ENCODE peak calls at places on chromosomes 11 and 22, in four cellular contexts. U is right lobe of liver, Y is body of pancreas, V is suprapubic skin. A is an unnamed sample.

GRCh38 chr22:44615146-44615545 is 86.9 kb upstream of the PRR5 start:
- DNase-seq in U (no peak), Y (no peak), V (no peak), A (no peak)

GRCh38 chr11:115287266-115287665 is 216.9 kb downstream of the CADM1 start:
- DNase-seq in U (no peak), Y (no peak), V (no peak), A (no peak)

GRCh38 chr11:44305643-44306468 is 4.1 kb downstream of the ALX4 start:
- DNase-seq in U (peak; percentile 54), Y (peak; percentile 29), V (no peak), A (no peak)

GRCh38 chr11:17972987-17973386 is 39.9 kb downstream of the SERGEF start:
- DNase-seq in U (no peak), Y (no peak), V (no peak), A (peak; percentile 28)

GRCh38 chr11:11672764-11673163 is 51.0 kb upstream of the GALNT18 start:
- DNase-seq in U (no peak), Y (no peak), V (no peak), A (no peak)

GRCh38 chr11:69499946-69500284 is 18.5 kb downstream of the LINC01488 start:
- DNase-seq in U (no peak), Y (no peak), V (no peak), A (no peak)

GRCh38 chr11:72953631-72954030 is 139.4 kb downstream of the ATG16L2 start:
- DNase-seq in U (no peak), Y (no peak), V (no peak), A (no peak)

GRCh38 chr22:38831166-38831945 is 12.5 kb downstream of the NPTXR start:
- DNase-seq in U (no peak), Y (no peak), V (no peak), A (no peak)

GRCh38 chr11:69638941-69639681 is 1.8 kb upstream of the CCND1 start:
- DNase-seq in U (peak; percentile 93), Y (peak; percentile 79), V (peak; percentile 94), A (peak; percentile 63)

GRCh38 chr11:91248199-91248807 is 976.3 kb upstream of the FAT3 start:
- DNase-seq in U (no peak), Y (peak; percentile 15), V (no peak), A (no peak)

GRCh38 chr11:64898541-64898940 is 18.5 kb downstream of the ATG2A start:
- DNase-seq in U (peak; percentile 24), Y (no peak), V (no peak), A (no peak)

GRCh38 chr11:87239001-87239400 is 201.3 kb downstream of the TMEM135 start:
- DNase-seq in U (no peak), Y (no peak), V (no peak), A (no peak)

GRCh38 chr22:40036126-40036525 is 41.4 kb downstream of the FAM83F start:
- DNase-seq in U (no peak), Y (no peak), V (peak; percentile 38), A (no peak)

GRCh38 chr22:23478175-23478574 is 101.9 kb downstream of the IGLL1 start:
- DNase-seq in U (no peak), Y (no peak), V (no peak), A (no peak)

GRCh38 chr11:71112454-71112853 is 139.9 kb downstream of the SHANK2 start:
- DNase-seq in U (no peak), Y (no peak), V (no peak), A (no peak)

GRCh38 chr11:44269369-44270351 is 40.3 kb downstream of the ALX4 start:
- DNase-seq in U (no peak), Y (no peak), V (peak; percentile 40), A (no peak)

GRCh38 chr11:17171916-17172315 is 35.9 kb downstream of the PIK3C2A start:
- DNase-seq in U (no peak), Y (no peak), V (no peak), A (no peak)

GRCh38 chr11:119741369-119742262 is 12.6 kb upstream of the NECTIN1 start:
- DNase-seq in U (peak; percentile 73), Y (peak; percentile 33), V (no peak), A (no peak)

GRCh38 chr11:33479216-33479615 is 221.4 kb downstream of the C11orf91 start:
- DNase-seq in U (no peak), Y (no peak), V (no peak), A (no peak)

GRCh38 chr11:110092577-110093406 is at the start of gene ZC3H12C:
- DNase-seq in U (peak; percentile 87), Y (peak; percentile 88), V (peak; percentile 92), A (peak; percentile 90)

GRCh38 chr11:29310016-29310415 is 706.8 kb downstream of the KCNA4 start:
- DNase-seq in U (no peak), Y (no peak), V (no peak), A (no peak)

GRCh38 chr22:37330200-37331033 is 48.1 kb downstream of the CYTH4 start:
- DNase-seq in U (peak; percentile 76), Y (peak; percentile 44), V (no peak), A (no peak)

GRCh38 chr11:8318536-8318935 is 54.9 kb upstream of the LMO1 start:
- DNase-seq in U (no peak), Y (no peak), V (no peak), A (no peak)

GRCh38 chr11:119680899-119681370 is 48.1 kb downstream of the NECTIN1 start:
- DNase-seq in U (no peak), Y (peak; percentile 49), V (no peak), A (no peak)

GRCh38 chr11:120710354-120711187 is 199.0 kb downstream of the GRIK4 start:
- DNase-seq in U (no peak), Y (peak; percentile 16), V (peak; percentile 81), A (no peak)

GRCh38 chr22:41963453-41964105 is 5.7 kb upstream of the SEPTIN3 start:
- DNase-seq in U (no peak), Y (no peak), V (no peak), A (no peak)

GRCh38 chr11:8531982-8532381 is 62.0 kb downstream of the STK33 start:
- DNase-seq in U (no peak), Y (no peak), V (no peak), A (no peak)

GRCh38 chr11:100687630-100688395 is 725 bp downstream of the ARHGAP42 start:
- DNase-seq in U (peak; percentile 46), Y (peak; percentile 44), V (no peak), A (peak; percentile 38)

GRCh38 chr22:27801197-27801615 is 350 bp downstream of the MN1 start:
- DNase-seq in U (no peak), Y (peak; percentile 36), V (no peak), A (no peak)

GRCh38 chr22:49159711-49160110 is 668.0 kb downstream of the BRD1 start:
- DNase-seq in U (no peak), Y (no peak), V (no peak), A (no peak)

GRCh38 chr22:49160261-49161001 is 667.2 kb downstream of the BRD1 start:
- DNase-seq in U (no peak), Y (no peak), V (no peak), A (no peak)

GRCh38 chr22:49157529-49158339 is 669.9 kb downstream of the BRD1 start:
- DNase-seq in U (no peak), Y (no peak), V (peak; percentile 44), A (no peak)

GRCh38 chr22:49156662-49157285 is 670.9 kb downstream of the BRD1 start:
- DNase-seq in U (no peak), Y (peak; percentile 45), V (peak; percentile 71), A (no peak)

DNA sequence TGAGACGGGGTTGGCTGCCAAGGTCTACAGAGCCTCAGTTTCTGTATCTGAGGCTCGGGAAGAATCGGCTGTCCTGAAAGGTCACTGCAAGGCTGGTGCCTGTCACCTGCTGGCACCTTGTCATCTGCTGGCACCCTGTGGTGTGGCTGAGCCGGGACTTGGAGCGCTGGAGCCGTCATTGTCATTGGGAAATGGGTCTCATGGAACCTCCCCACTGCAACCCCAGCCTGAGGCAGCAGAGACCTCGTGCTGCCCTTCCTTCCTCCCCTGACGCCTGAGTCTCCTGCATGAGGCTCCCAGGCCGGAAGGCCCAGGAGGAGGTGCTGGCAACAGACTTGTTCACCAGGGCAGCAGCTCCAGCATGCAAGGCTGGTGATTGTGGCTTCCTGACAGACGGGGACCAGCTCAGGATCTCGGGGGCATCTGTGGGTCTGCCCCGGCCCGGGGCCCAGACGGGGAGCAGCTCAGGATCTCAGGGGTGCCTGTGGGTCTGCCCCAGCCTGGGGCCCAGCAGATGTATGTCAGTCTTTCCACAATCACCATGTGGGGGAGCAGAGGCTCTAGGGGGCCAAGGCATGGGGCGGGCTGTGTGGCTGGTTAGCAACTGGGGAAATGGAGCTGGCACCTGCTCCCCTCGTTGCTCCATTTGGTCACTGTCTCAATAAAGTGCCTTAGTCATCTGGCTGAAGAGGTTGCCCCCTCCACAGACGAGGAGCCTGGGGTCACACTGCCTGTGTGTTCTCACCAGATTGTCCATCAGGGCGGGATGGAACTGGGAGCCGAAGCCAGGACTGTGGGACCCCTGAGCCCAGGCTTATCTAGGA is 668.7 kb downstream of the BRD1 start:
- DNase-seq in U (no peak), Y (no peak), V (no peak), A (no peak)
- H3K9me3 ChIP-seq in U (no peaks in the 10 kb centered on the region), Y (no peaks in the 10 kb centered on the region), V (no peaks in the 10 kb centered on the region), A (no peaks in the 10 kb centered on the region)

DNA sequence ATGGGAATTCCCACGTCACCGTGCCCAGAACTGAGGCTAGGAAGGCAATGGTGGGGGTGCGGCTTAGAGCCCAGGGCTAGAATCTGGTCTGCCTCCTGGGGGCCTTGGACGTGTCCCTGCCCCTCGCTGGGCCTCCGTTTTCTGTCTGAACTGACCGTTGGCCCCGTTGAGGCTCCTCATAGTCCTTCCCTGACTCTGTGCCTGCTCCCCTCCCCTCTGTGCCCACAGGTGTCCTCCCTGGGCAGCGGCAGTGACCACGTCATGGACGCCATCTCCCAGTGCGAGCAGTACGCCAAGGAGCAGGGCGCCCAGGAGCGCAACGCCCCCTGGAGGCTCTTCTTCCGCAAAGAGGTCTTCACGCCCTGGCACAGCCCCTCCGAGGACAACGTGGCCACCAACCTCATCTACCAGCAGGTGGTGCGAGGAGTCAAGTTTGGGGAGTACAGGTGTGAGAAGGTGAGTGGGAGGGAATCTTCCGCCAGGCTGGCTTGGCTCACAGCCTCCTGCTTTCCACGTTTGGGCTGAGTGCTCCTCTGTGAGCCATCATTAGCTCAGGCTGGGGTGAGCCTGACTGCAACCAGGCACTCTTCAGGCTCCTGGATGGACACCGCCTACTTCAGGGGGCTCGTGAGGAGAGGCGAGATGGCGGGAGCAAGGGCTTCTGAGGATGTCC is 63.9 kb downstream of the MYO7A start:
- DNase-seq in U (no peak), Y (peak; percentile 92), V (no peak), A (no peak)
- TF ChIP-seq CTCF in U (peak; percentile 24), Y (peak; percentile 85), V (peak; percentile 23), A (no peak)

DNA sequence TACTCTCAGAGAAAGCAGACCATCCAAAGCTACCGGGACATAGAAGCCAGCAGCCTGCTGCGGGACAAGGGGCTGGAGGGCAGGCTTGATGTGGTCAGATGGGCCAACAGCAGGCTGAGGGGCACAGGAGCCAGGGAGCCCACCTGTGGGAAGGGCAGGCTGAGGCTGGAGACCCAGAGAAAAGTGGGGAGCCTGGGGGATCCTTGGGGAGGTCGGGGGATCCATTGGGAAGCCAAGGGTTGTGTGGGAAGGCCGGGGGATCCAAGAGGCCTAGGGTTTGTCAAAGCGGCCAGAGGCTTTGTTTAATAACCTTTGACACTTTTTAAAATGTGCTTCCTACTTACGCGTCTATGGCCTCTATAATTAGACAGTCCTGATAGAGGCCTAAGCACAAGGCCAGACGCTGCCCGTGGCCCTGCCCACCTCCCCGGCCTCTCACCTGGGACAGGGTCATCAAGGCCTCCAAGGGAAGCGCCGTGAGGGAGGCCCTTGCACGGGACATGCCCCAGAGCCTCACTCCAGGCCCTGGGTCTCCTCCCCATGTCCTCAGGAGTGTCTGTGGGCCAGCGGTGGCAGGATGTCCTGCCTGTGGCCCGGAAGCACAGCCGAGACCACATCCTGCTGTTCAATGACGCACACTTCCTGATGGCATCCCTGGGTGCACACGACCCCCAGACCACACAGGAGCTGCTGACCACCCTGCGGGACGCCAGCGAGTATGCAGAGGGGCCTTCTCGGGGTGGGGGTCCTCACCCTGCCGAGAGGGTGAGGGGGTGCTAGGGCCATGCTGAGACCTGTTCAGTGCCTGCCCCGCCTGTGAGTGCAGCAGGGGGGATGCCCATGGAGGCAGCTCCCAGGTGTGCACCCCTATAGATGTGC is 8.6 kb upstream of the GTSE1 start:
- DNase-seq in U (peak; percentile 46), Y (no peak), V (no peak), A (no peak)
- TF ChIP-seq POLR2A in U (no peak), Y (no peak), V (no peak), A (no peak)

GRCh38 chr11:126545057-126545555 is 189.6 kb downstream of the ST3GAL4 start:
- DNase-seq in U (no peak), Y (no peak), V (no peak), A (no peak)
- H3K9me3 ChIP-seq in U (no peaks in the 10 kb centered on the region), Y (no peaks in the 10 kb centered on the region), V (no peaks in the 10 kb centered on the region), A (no peaks in the 10 kb centered on the region)

A was measured in gastrocnemius medialis.